ENCODE peak calls at places on chromosomes 6 and 20, in five cellular contexts. O, A, V, U and P are unnamed samples.

GRCh38 chr20:25254986-25255680 is 7.2 kb downstream of the PYGB start:
- DNase-seq in A (no peak), U (no peak), O (peak), V (no peak), P (no peak)

GRCh38 chr20:64033981-64034493 is 1.9 kb upstream of the C20orf204 start:
- DNase-seq in O (no peak), V (no peak), U (no peak), A (no peak), P (no peak)

GRCh38 chr6:156309017-156309416 is 468.2 kb upstream of the ARID1B start:
- DNase-seq in V (no peak), U (no peak), O (no peak), A (no peak), P (no peak)

GRCh38 chr6:16132909-16133308 is 4.0 kb downstream of the MYLIP start:
- DNase-seq in V (no peak), A (no peak), U (no peak), O (no peak), P (no peak)

GRCh38 chr20:23409800-23410199 is 11.5 kb downstream of the NAPB start:
- DNase-seq in O (no peak), A (no peak), V (no peak), U (no peak), P (no peak)

GRCh38 chr6:143961868-143962643 is 46.0 kb downstream of the PLAGL1 start:
- DNase-seq in A (peak), U (no peak), V (no peak), O (no peak), P (no peak)

GRCh38 chr20:60062431-60063336 is 104.5 kb downstream of the CDH26 start:
- DNase-seq in U (peak), V (peak), A (no peak), O (no peak), P (no peak)

GRCh38 chr20:39897058-39897457 is 792.0 kb downstream of the MAFB start:
- DNase-seq in A (no peak), U (peak), V (no peak), O (no peak), P (no peak)

GRCh38 chr6:125301435-125302391 is at the start of gene HDDC2:
- DNase-seq in O (peak), U (peak), V (peak), A (peak), P (peak)

GRCh38 chr6:22149501-22150490 is 147.0 kb downstream of the PRL start:
- DNase-seq in U (peak), O (no peak), V (peak), A (no peak), P (no peak)

GRCh38 chr20:56582557-56582956 is 46.5 kb upstream of the TFAP2C start:
- DNase-seq in O (no peak), U (no peak), V (no peak), A (no peak), P (no peak)

GRCh38 chr6:170575250-170575649 is 9.2 kb downstream of the PDCD2 start:
- DNase-seq in O (no peak), A (no peak), V (peak), U (no peak), P (peak)

GRCh38 chr6:113732384-113732966 is 124.7 kb upstream of the MARCKS start:
- DNase-seq in U (peak), O (no peak), V (peak), A (no peak), P (no peak)

GRCh38 chr20:44495802-44496481 is 20.3 kb downstream of the TTPAL start:
- DNase-seq in U (peak), A (peak), V (peak), O (no peak), P (peak)

GRCh38 chr6:33824461-33825154 is 20.8 kb upstream of the MLN start:
- DNase-seq in O (no peak), A (no peak), U (no peak), V (peak), P (no peak)

GRCh38 chr6:30483677-30484279 is 5.5 kb upstream of the HLA-E start:
- DNase-seq in V (peak), O (no peak), A (peak), U (peak), P (no peak)

GRCh38 chr20:47303736-47304135 is 52.8 kb downstream of the ZMYND8 start:
- DNase-seq in O (no peak), V (no peak), U (no peak), A (no peak), P (no peak)

GRCh38 chr6:91352285-91352684 is 765.4 kb upstream of the MAP3K7 start:
- DNase-seq in U (no peak), V (no peak), O (no peak), A (no peak), P (no peak)

GRCh38 chr6:159726918-159727716 is at the start of gene WTAP:
- DNase-seq in V (peak), U (peak), O (peak), A (peak), P (peak)

GRCh38 chr6:167856999-167857660 is 30.4 kb downstream of the AFDN start:
- DNase-seq in U (peak), A (no peak), O (no peak), V (peak), P (peak)

GRCh38 chr6:16136536-16137450 is 7.9 kb downstream of the MYLIP start:
- DNase-seq in A (peak), O (no peak), U (peak), V (peak), P (peak)

GRCh38 chr6:36024154-36024760 is at the start of gene SLC26A8:
- DNase-seq in U (no peak), V (no peak), O (no peak), A (no peak), P (no peak)

GRCh38 chr6:135251416-135251815 is 70.3 kb downstream of the MYB start:
- DNase-seq in A (no peak), U (no peak), V (no peak), O (no peak), P (no peak)

GRCh38 chr6:5718231-5718947 is 288.3 kb downstream of the NRN1 start:
- DNase-seq in U (no peak), O (peak), V (no peak), A (no peak), P (no peak)

GRCh38 chr6:14925627-14926026 is 320.2 kb upstream of the JARID2 start:
- DNase-seq in A (no peak), O (no peak), U (peak), V (peak), P (no peak)

GRCh38 chr6:2782825-2783187 is 17.6 kb downstream of the WRNIP1 start:
- DNase-seq in U (no peak), A (no peak), O (no peak), V (no peak), P (no peak)

GRCh38 chr6:91781946-91782345 is 1195.1 kb upstream of the MAP3K7 start:
- DNase-seq in U (no peak), O (no peak), A (no peak), V (no peak), P (no peak)

GRCh38 chr6:7085911-7086310 is 21.9 kb upstream of the RREB1 start:
- DNase-seq in O (no peak), A (no peak), U (peak), V (peak), P (no peak)

GRCh38 chr20:62405108-62405980 is 1.7 kb downstream of the CABLES2 start:
- DNase-seq in A (peak), O (no peak), U (peak), V (peak), P (peak)

GRCh38 chr20:62606551-62607201 is 35.6 kb upstream of the SLCO4A1 start:
- DNase-seq in V (peak), O (no peak), A (no peak), U (peak), P (no peak)

GRCh38 chr6:109051301-109051700 is 43.3 kb downstream of the SESN1 start:
- DNase-seq in A (peak), U (peak), O (no peak), V (no peak), P (no peak)

GRCh38 chr6:36478051-36478526 is 35.3 kb downstream of the KCTD20 start:
- DNase-seq in V (no peak), A (no peak), O (no peak), U (no peak), P (no peak)

GRCh38 chr6:115612796-115613479 is 447.8 kb downstream of the FRK start:
- DNase-seq in O (no peak), V (no peak), U (no peak), A (no peak), P (no peak)
- H3K27ac ChIP-seq in O (no peak), V (no peak), U (no peak), A (no peak), P (no peak)

DNA sequence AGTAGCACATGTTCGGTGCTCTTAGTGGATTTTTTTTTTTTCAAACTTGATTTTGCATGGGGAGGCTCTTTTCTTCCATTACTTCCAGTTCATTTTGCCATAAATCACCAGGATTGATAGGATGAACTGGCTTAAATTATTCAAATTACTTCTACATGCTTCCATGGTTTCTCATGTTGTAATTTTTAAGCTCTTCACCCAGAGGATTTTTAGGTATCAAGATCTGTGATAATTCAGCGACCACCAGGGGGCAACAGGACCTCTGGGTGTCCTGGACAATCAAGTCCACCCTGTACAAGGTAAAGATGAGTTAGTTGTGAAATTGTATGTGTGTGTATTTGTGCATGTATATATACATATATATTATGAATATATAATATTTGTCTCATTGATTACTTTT is 4.2 kb upstream of the EPHA7 start:
- DNase-seq in O (no peak), U (peak), A (no peak), V (peak), P (no peak)
- TF ChIP-seq CTCF in O (no peak), U (peak), A (no peak), V (peak), P (peak)

GRCh38 chr20:38165966-38166706 is 1.1 kb upstream of the TGM2 start:
- DNase-seq in V (peak), A (no peak), O (no peak), U (peak), P (no peak)

GRCh38 chr20:38167466-38167850 is 2.4 kb upstream of the TGM2 start:
- DNase-seq in A (no peak), U (no peak), V (no peak), O (no peak), P (no peak)

GRCh38 chr20:38167851-38168760 is 3.0 kb upstream of the TGM2 start:
- DNase-seq in O (no peak), V (peak), A (peak), U (peak), P (peak)

GRCh38 chr20:38165089-38165965 is at the start of gene TGM2:
- DNase-seq in A (peak), V (peak), U (peak), O (peak), P (peak)

GRCh38 chr20:38166707-38167233 is 1.7 kb upstream of the TGM2 start:
- DNase-seq in V (no peak), O (no peak), U (no peak), A (no peak), P (no peak)
- H3K27ac ChIP-seq in V (no peak), O (no peak), U (peak), A (peak), P (peak)

GRCh38 chr6:63882208-63882607 is 246.6 kb downstream of the PHF3 start:
- DNase-seq in A (no peak), O (no peak), U (no peak), V (peak), P (no peak)
- TF ChIP-seq CTCF in A (no peak), O (no peak), U (peak), V (peak), P (no peak)

GRCh38 chr6:161436106-161436876 is 162.4 kb upstream of the AGPAT4 start:
- DNase-seq in U (peak), V (no peak), O (no peak), A (no peak), P (no peak)
- H3K27ac ChIP-seq in U (no peak), V (no peak), O (no peak), A (no peak), P (peak)

GRCh38 chr20:52760791-52761190 is 211.4 kb upstream of the TSHZ2 start:
- DNase-seq in U (no peak), A (no peak), V (no peak), O (no peak), P (no peak)
- TF ChIP-seq CTCF in U (no peak), A (no peak), V (no peak), O (no peak), P (no peak)

DNA sequence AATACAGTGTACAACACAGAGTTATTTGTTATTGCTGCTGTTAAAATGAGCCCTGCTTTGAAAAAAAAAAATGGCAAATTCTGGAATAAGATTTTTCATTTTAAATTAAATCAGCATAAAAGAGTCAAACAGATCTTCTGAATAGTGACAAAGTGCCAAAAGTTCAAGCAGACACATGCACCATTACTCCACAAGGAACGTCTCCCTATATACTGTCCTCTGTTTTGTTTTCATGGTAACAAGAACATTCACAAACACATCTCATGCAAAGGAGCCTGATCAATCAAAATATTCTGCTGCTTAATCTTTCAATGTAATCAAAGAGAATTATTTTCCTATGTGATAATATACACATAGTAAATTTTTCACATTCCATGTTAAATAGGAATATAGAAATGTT is 2.7 kb downstream of the HIVEP2 start:
- DNase-seq in V (no peak), U (no peak), A (no peak), O (no peak), P (no peak)
- H3K27ac ChIP-seq in V (no peak), U (no peak), A (no peak), O (peak), P (no peak)

GRCh38 chr6:66421570-66421969 is 714.5 kb upstream of the EYS start:
- DNase-seq in O (no peak), U (no peak), V (peak), A (no peak), P (peak)
- TF ChIP-seq CTCF in O (no peak), U (peak), V (peak), A (peak), P (no peak)

DNA sequence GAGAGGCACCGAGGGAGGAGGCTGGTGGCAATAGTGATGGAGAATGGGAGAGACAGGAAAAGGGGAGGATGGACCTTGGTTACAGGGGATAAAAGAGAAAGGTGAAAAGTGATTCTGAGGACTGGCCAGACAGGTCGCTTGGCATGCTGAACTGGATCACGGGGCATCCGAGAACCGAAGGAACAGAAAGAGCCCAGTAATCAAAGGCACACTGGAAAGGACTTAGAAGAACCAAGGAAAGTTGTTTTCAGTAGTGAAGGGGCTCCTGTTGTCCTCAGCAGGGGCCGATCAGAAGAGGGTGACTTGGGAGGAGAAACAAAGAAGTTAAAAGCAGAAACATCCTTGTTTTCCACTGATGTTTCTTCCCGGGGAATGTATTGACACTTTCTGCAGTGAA is 18.9 kb downstream of the SYTL3 start:
- DNase-seq in O (no peak), A (no peak), V (no peak), U (no peak), P (no peak)
- H3K27ac ChIP-seq in O (no peak), A (peak), V (no peak), U (no peak), P (no peak)

GRCh38 chr6:78438135-78438534 is 429.2 kb upstream of the IRAK1BP1 start:
- DNase-seq in O (no peak), U (no peak), A (no peak), V (no peak), P (no peak)

DNA sequence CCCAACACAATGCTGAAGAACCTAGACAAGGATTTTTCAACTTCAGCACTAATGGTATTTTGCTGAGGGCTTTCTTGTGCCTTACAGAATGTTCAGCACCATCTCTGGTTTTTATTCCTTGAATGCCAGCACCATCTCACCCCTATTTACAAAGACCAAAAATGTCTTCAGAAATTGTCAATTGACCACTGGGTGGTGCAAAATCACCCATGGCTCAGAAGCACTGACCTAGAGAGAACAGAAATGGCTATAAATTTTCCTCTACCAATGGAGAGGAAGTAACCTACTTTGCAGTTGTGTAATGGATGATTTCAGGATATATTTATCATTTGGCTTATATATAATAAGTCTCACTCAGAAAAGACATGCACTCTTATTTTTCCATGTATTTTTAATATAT is 431.0 kb upstream of the IRAK1BP1 start:
- DNase-seq in A (no peak), U (peak), V (peak), O (no peak), P (peak)
- TF ChIP-seq CTCF in A (peak), U (peak), V (peak), O (no peak), P (no peak)